ENCODE peak calls at places on chromosome 17, in five cellular contexts. G is AML-193, S is anterior cingulate cortex, L is OCI-M1, D is endodermal cell. Z is an unnamed sample.

GRCh38 chr17:17052462-17053221 is 10.4 kb downstream of the MPRIP start:
- DNase-seq in G (no peak), L (no peak), S (no peak), D (peak), Z (no peak)

GRCh38 chr17:27572665-27573064 is 58.3 kb upstream of the LGALS9 start:
- DNase-seq in D (peak), G (no peak), L (peak), S (no peak), Z (no peak)

GRCh38 chr17:78885956-78886355 is 17.0 kb downstream of the CEP295NL start:
- DNase-seq in D (no peak), L (no peak), S (no peak), G (no peak), Z (no peak)

GRCh38 chr17:18319604-18320256 is 4.6 kb downstream of the SMCR8 start:
- DNase-seq in L (no peak), D (peak), G (peak), S (peak), Z (peak)

GRCh38 chr17:35774499-35774898 is 13.8 kb downstream of the C17orf50 start:
- DNase-seq in D (peak), L (no peak), S (peak), G (no peak), Z (peak)

GRCh38 chr17:18315498-18316360 is 636 bp downstream of the SMCR8 start:
- DNase-seq in S (no peak), D (no peak), G (peak), L (peak), Z (no peak)

GRCh38 chr17:38327936-38328335 is 15.8 kb downstream of the GPR179 start:
- DNase-seq in G (no peak), L (no peak), D (no peak), S (no peak), Z (no peak)

GRCh38 chr17:21688293-21688949 is 3.9 kb upstream of the KCNJ18 start:
- DNase-seq in S (no peak), L (no peak), G (no peak), D (no peak), Z (no peak)

GRCh38 chr17:63772801-63773271 is 561 bp downstream of the CCDC47 start:
- DNase-seq in S (no peak), L (peak), G (peak), D (no peak), Z (peak)

GRCh38 chr17:21286066-21286770 is 1.7 kb downstream of the MAP2K3 start:
- DNase-seq in D (no peak), G (peak), L (peak), S (no peak), Z (peak)

GRCh38 chr17:43720311-43721060 is 38.1 kb downstream of the SOST start:
- DNase-seq in G (no peak), S (peak), D (peak), L (peak), Z (peak)

GRCh38 chr17:54007855-54008254 is 185.1 kb downstream of the KIF2B start:
- DNase-seq in L (peak), S (no peak), G (no peak), D (no peak), Z (no peak)

GRCh38 chr17:18916816-18917496 is 35.0 kb upstream of the SLC5A10 start:
- DNase-seq in S (no peak), L (peak), D (no peak), G (no peak), Z (no peak)

GRCh38 chr17:57739402-57740224 is 5.5 kb downstream of the CCDC182 start:
- DNase-seq in L (peak), D (peak), S (no peak), G (peak), Z (no peak)

GRCh38 chr17:77417575-77417974 is 276.8 kb downstream of the SEC14L1 start:
- DNase-seq in D (no peak), L (no peak), G (no peak), S (no peak), Z (no peak)

Z was measured in hepatic stellate cell.